ENCODE peak calls at places on chromosome 4, in seven cellular contexts. J, K, D, R, F, B and W are unnamed samples.

GRCh38 chr4:101458914-101459313 is 111.6 kb upstream of the PPP3CA start:
- DNase-seq in B (no peak), D (no peak), K (peak; percentile 13), J (no peak), F (no peak), R (no peak), W (no peak)

GRCh38 chr4:155608231-155608885 is 58.3 kb upstream of the GUCY1A1 start:
- DNase-seq in K (peak; percentile 27), B (no peak), J (no peak), D (no peak), R (no peak), F (no peak), W (no peak)

GRCh38 chr4:82820689-82821088 is 22.1 kb upstream of the SCD5 start:
- DNase-seq in K (no peak), R (no peak), D (no peak), F (no peak), J (no peak), B (no peak), W (no peak)

GRCh38 chr4:70688795-70689231 is 481 bp downstream of the UTP3 start:
- DNase-seq in J (no peak), B (no peak), F (no peak), D (no peak), R (no peak), K (no peak), W (no peak)

GRCh38 chr4:69617083-69617694 is 22.3 kb downstream of the UGT2A2 start:
- DNase-seq in B (no peak), D (peak; percentile 8), F (no peak), J (no peak), R (no peak), K (peak; percentile 68), W (no peak)

GRCh38 chr4:94668724-94669123 is 89.0 kb upstream of the BMPR1B start:
- DNase-seq in K (no peak), D (no peak), J (no peak), B (no peak), F (no peak), R (no peak), W (no peak)

GRCh38 chr4:3800351-3800750 is 34.2 kb downstream of the ADRA2C start:
- DNase-seq in D (no peak), K (no peak), F (no peak), B (no peak), J (no peak), R (no peak), W (no peak)

GRCh38 chr4:105990933-105991332 is 95.7 kb downstream of the NPNT start:
- DNase-seq in K (peak; percentile 72), D (no peak), F (no peak), J (no peak), B (no peak), R (no peak), W (no peak)

GRCh38 chr4:137609693-137610450 is 77.6 kb upstream of the PCDH18 start:
- DNase-seq in D (no peak), K (peak; percentile 56), F (no peak), B (no peak), J (no peak), R (no peak), W (no peak)

GRCh38 chr4:176767183-176767582 is 25.5 kb downstream of the VEGFC start:
- DNase-seq in R (no peak), D (no peak), J (no peak), B (no peak), K (peak; percentile 82), F (no peak), W (no peak)

GRCh38 chr4:120066182-120066524 is 495 bp downstream of the MAD2L1 start:
- DNase-seq in R (no peak), B (no peak), J (no peak), F (no peak), D (no peak), K (no peak), W (no peak)

GRCh38 chr4:189870835-189871234 is 69.8 kb upstream of the FRG1 start:
- DNase-seq in K (no peak), F (no peak), D (no peak), J (no peak), R (no peak), B (no peak), W (no peak)

GRCh38 chr4:77821775-77822174 is 2.6 kb upstream of the CNOT6L start:
- DNase-seq in K (no peak), B (no peak), F (no peak), J (no peak), R (no peak), D (no peak), W (peak; percentile 61)

GRCh38 chr4:19438228-19438627 is 813.5 kb upstream of the SLIT2 start:
- DNase-seq in R (no peak), B (no peak), D (no peak), J (no peak), F (no peak), K (peak; percentile 24), W (no peak)

GRCh38 chr4:76943790-76944189 is 5.8 kb upstream of the SEPTIN11 start:
- DNase-seq in R (no peak), J (no peak), B (no peak), K (no peak), F (no peak), D (no peak), W (no peak)

GRCh38 chr4:17347445-17347844 is 164.4 kb downstream of the QDPR start:
- DNase-seq in J (no peak), F (no peak), K (peak; percentile 65), B (peak; percentile 57), R (peak; percentile 9), D (peak; percentile 11), W (peak; percentile 24)

GRCh38 chr4:126899382-126899801 is 733.4 kb upstream of the INTU start:
- DNase-seq in R (no peak), B (no peak), J (no peak), D (no peak), F (no peak), K (peak; percentile 84), W (no peak)

GRCh38 chr4:183449193-183449888 is 4.9 kb downstream of the CDKN2AIP start:
- DNase-seq in J (no peak), D (no peak), K (peak; percentile 51), B (no peak), R (no peak), F (no peak), W (no peak)

GRCh38 chr4:33088713-33089112 is 2368.5 kb downstream of the PCDH7 start:
- DNase-seq in R (no peak), B (no peak), D (no peak), J (no peak), K (peak; percentile 51), F (no peak), W (no peak)

GRCh38 chr4:26161030-26161824 is 159.6 kb upstream of the RBPJ start:
- DNase-seq in R (no peak), K (no peak), J (no peak), D (no peak), F (no peak), B (peak; percentile 33), W (no peak)

GRCh38 chr4:135917016-135917415 is 1615.3 kb downstream of the PCDH18 start:
- DNase-seq in D (no peak), B (no peak), K (no peak), F (no peak), J (no peak), R (no peak), W (no peak)

GRCh38 chr4:40833212-40833611 is 83.5 kb downstream of the NSUN7 start:
- DNase-seq in K (no peak), R (no peak), B (no peak), F (no peak), D (no peak), J (no peak), W (no peak)

GRCh38 chr4:139736661-139737060 is 71.0 kb downstream of the MGST2 start:
- DNase-seq in R (no peak), F (no peak), J (no peak), B (no peak), K (peak; percentile 8), D (no peak), W (no peak)

GRCh38 chr4:120763650-120764049 is 158.9 kb downstream of the PRDM5 start:
- DNase-seq in R (no peak), D (no peak), B (no peak), J (no peak), F (no peak), K (no peak), W (no peak)

GRCh38 chr4:26871611-26872010 is 11.0 kb downstream of the STIM2 start:
- DNase-seq in J (no peak), R (no peak), D (no peak), F (no peak), B (no peak), K (peak; percentile 76), W (no peak)

GRCh38 chr4:110268352-110268751 is 69.9 kb upstream of the ELOVL6 start:
- DNase-seq in D (no peak), J (no peak), F (no peak), R (no peak), K (no peak), B (no peak), W (no peak)

GRCh38 chr4:48409203-48409602 is 67.9 kb downstream of the SLAIN2 start:
- DNase-seq in R (no peak), F (no peak), D (no peak), K (no peak), B (no peak), J (no peak), W (no peak)

GRCh38 chr4:119005888-119006287 is 117.2 kb downstream of the SYNPO2 start:
- DNase-seq in K (no peak), D (no peak), R (no peak), F (no peak), J (no peak), B (no peak), W (no peak)

GRCh38 chr4:8236141-8236919 is 33.2 kb upstream of the HTRA3 start:
- DNase-seq in D (no peak), R (no peak), B (no peak), K (no peak), F (no peak), J (no peak), W (no peak)

GRCh38 chr4:113368056-113368455 is 318.6 kb downstream of the ANK2 start:
- DNase-seq in J (no peak), D (no peak), F (no peak), K (peak; percentile 41), B (no peak), R (no peak), W (no peak)

GRCh38 chr4:137635108-137635507 is 102.8 kb upstream of the PCDH18 start:
- DNase-seq in R (no peak), K (peak; percentile 77), B (no peak), F (no peak), D (no peak), J (no peak), W (no peak)

GRCh38 chr4:167956676-167957075 is 135.7 kb upstream of the ANXA10 start:
- DNase-seq in R (no peak), B (no peak), K (peak; percentile 56), F (no peak), J (no peak), D (no peak), W (no peak)

GRCh38 chr4:56630876-56631666 is 50.0 kb downstream of the HOPX start:
- DNase-seq in J (no peak), R (no peak), K (peak; percentile 86), F (no peak), D (no peak), B (no peak), W (no peak)

GRCh38 chr4:27129871-27130277 is 269.2 kb downstream of the STIM2 start:
- DNase-seq in D (no peak), J (no peak), K (no peak), R (no peak), F (no peak), B (no peak), W (no peak)

GRCh38 chr4:122625156-122625555 is 4.3 kb upstream of the IL21 start:
- DNase-seq in J (no peak), R (no peak), K (peak; percentile 42), F (no peak), D (no peak), B (no peak), W (no peak)